ENCODE peak calls at places on chromosomes 11 and 22, in ten cellular contexts. One of them, this sample, is unnamed.

GRCh38 chr11:115247404-115247803 is 256.8 kb downstream of the CADM1 start:
- DNase-seq in stimulated activated CD8-positive, alpha-beta memory T cell treated with anti-CD3 and anti-CD28 coated beads, Interleukin-12 subunit alpha, Interleukin-12 subunit beta, amount 100 ng/mL, for 1 hour: no peak
- DNase-seq in cardiac fibroblast: no peak
- DNase-seq in uterus: no peak
- DNase-seq in activated CD8-positive, alpha-beta T cell treated with anti-CD3 and anti-CD28 coated beads, Interleukin-2, amount 10 ng/mL, durations not matched to agents 7 days and 5 days: no peak
- DNase-seq in COR-L47: no peak
- DNase-seq in heart right ventricle: no peak
- DNase-seq in activated T-cell treated with anti-CD3 and anti-CD28 coated beads for 1 hour: no peak
- DNase-seq in fibroblast of pulmonary artery: no peak
- DNase-seq in activated CD4-positive, alpha-beta T cell treated with anti-CD3 and anti-CD28 coated beads, Interleukin-2, amount 50 U/mL, for 1 hour: no peak
- DNase-seq in this sample: peak

GRCh38 chr11:77198440-77198849 is 70.4 kb downstream of the MYO7A start:
- DNase-seq in stimulated activated CD8-positive, alpha-beta memory T cell treated with anti-CD3 and anti-CD28 coated beads, Interleukin-12 subunit alpha, Interleukin-12 subunit beta, amount 100 ng/mL, for 1 hour: no peak
- DNase-seq in cardiac fibroblast: peak
- DNase-seq in uterus: peak
- DNase-seq in activated CD8-positive, alpha-beta T cell treated with anti-CD3 and anti-CD28 coated beads, Interleukin-2, amount 10 ng/mL, durations not matched to agents 7 days and 5 days: no peak
- DNase-seq in COR-L47: no peak
- DNase-seq in heart right ventricle: no peak
- DNase-seq in activated T-cell treated with anti-CD3 and anti-CD28 coated beads for 1 hour: no peak
- DNase-seq in fibroblast of pulmonary artery: peak
- DNase-seq in activated CD4-positive, alpha-beta T cell treated with anti-CD3 and anti-CD28 coated beads, Interleukin-2, amount 50 U/mL, for 1 hour: no peak
- DNase-seq in this sample: peak

GRCh38 chr11:130909650-130910049 is 6.6 kb downstream of the SNX19 start:
- DNase-seq in stimulated activated CD8-positive, alpha-beta memory T cell treated with anti-CD3 and anti-CD28 coated beads, Interleukin-12 subunit alpha, Interleukin-12 subunit beta, amount 100 ng/mL, for 1 hour: no peak
- DNase-seq in cardiac fibroblast: peak
- DNase-seq in uterus: no peak
- DNase-seq in activated CD8-positive, alpha-beta T cell treated with anti-CD3 and anti-CD28 coated beads, Interleukin-2, amount 10 ng/mL, durations not matched to agents 7 days and 5 days: no peak
- DNase-seq in COR-L47: no peak
- DNase-seq in heart right ventricle: no peak
- DNase-seq in activated T-cell treated with anti-CD3 and anti-CD28 coated beads for 1 hour: no peak
- DNase-seq in fibroblast of pulmonary artery: peak
- DNase-seq in activated CD4-positive, alpha-beta T cell treated with anti-CD3 and anti-CD28 coated beads, Interleukin-2, amount 50 U/mL, for 1 hour: no peak
- DNase-seq in this sample: peak

GRCh38 chr22:19877626-19878339 is 23.1 kb upstream of the GNB1L start:
- DNase-seq in stimulated activated CD8-positive, alpha-beta memory T cell treated with anti-CD3 and anti-CD28 coated beads, Interleukin-12 subunit alpha, Interleukin-12 subunit beta, amount 100 ng/mL, for 1 hour: no peak
- DNase-seq in cardiac fibroblast: peak
- DNase-seq in uterus: no peak
- DNase-seq in activated CD8-positive, alpha-beta T cell treated with anti-CD3 and anti-CD28 coated beads, Interleukin-2, amount 10 ng/mL, durations not matched to agents 7 days and 5 days: no peak
- DNase-seq in COR-L47: no peak
- DNase-seq in heart right ventricle: no peak
- DNase-seq in activated T-cell treated with anti-CD3 and anti-CD28 coated beads for 1 hour: no peak
- DNase-seq in fibroblast of pulmonary artery: no peak
- DNase-seq in activated CD4-positive, alpha-beta T cell treated with anti-CD3 and anti-CD28 coated beads, Interleukin-2, amount 50 U/mL, for 1 hour: no peak
- DNase-seq in this sample: no peak

GRCh38 chr22:50530280-50530856 is 556 bp upstream of the TYMP start:
- DNase-seq in stimulated activated CD8-positive, alpha-beta memory T cell treated with anti-CD3 and anti-CD28 coated beads, Interleukin-12 subunit alpha, Interleukin-12 subunit beta, amount 100 ng/mL, for 1 hour: no peak
- DNase-seq in cardiac fibroblast: peak
- DNase-seq in uterus: peak
- DNase-seq in activated CD8-positive, alpha-beta T cell treated with anti-CD3 and anti-CD28 coated beads, Interleukin-2, amount 10 ng/mL, durations not matched to agents 7 days and 5 days: peak
- DNase-seq in COR-L47: no peak
- DNase-seq in heart right ventricle: peak
- DNase-seq in activated T-cell treated with anti-CD3 and anti-CD28 coated beads for 1 hour: peak
- DNase-seq in fibroblast of pulmonary artery: peak
- DNase-seq in activated CD4-positive, alpha-beta T cell treated with anti-CD3 and anti-CD28 coated beads, Interleukin-2, amount 50 U/mL, for 1 hour: no peak
- DNase-seq in this sample: peak

GRCh38 chr22:39177456-39177775 is 24.9 kb upstream of the CBX7 start:
- DNase-seq in stimulated activated CD8-positive, alpha-beta memory T cell treated with anti-CD3 and anti-CD28 coated beads, Interleukin-12 subunit alpha, Interleukin-12 subunit beta, amount 100 ng/mL, for 1 hour: no peak
- DNase-seq in cardiac fibroblast: peak
- DNase-seq in uterus: no peak
- DNase-seq in activated CD8-positive, alpha-beta T cell treated with anti-CD3 and anti-CD28 coated beads, Interleukin-2, amount 10 ng/mL, durations not matched to agents 7 days and 5 days: peak
- DNase-seq in COR-L47: no peak
- DNase-seq in heart right ventricle: no peak
- DNase-seq in activated T-cell treated with anti-CD3 and anti-CD28 coated beads for 1 hour: no peak
- DNase-seq in fibroblast of pulmonary artery: no peak
- DNase-seq in activated CD4-positive, alpha-beta T cell treated with anti-CD3 and anti-CD28 coated beads, Interleukin-2, amount 50 U/mL, for 1 hour: no peak
- DNase-seq in this sample: no peak

GRCh38 chr22:29674121-29674520 is 45.7 kb upstream of the CABP7 start:
- DNase-seq in stimulated activated CD8-positive, alpha-beta memory T cell treated with anti-CD3 and anti-CD28 coated beads, Interleukin-12 subunit alpha, Interleukin-12 subunit beta, amount 100 ng/mL, for 1 hour: no peak
- DNase-seq in cardiac fibroblast: no peak
- DNase-seq in uterus: no peak
- DNase-seq in activated CD8-positive, alpha-beta T cell treated with anti-CD3 and anti-CD28 coated beads, Interleukin-2, amount 10 ng/mL, durations not matched to agents 7 days and 5 days: no peak
- DNase-seq in COR-L47: no peak
- DNase-seq in heart right ventricle: no peak
- DNase-seq in activated T-cell treated with anti-CD3 and anti-CD28 coated beads for 1 hour: no peak
- DNase-seq in fibroblast of pulmonary artery: no peak
- DNase-seq in activated CD4-positive, alpha-beta T cell treated with anti-CD3 and anti-CD28 coated beads, Interleukin-2, amount 50 U/mL, for 1 hour: no peak
- DNase-seq in this sample: no peak

GRCh38 chr22:31637938-31638618 is 23.9 kb downstream of the PISD start:
- DNase-seq in stimulated activated CD8-positive, alpha-beta memory T cell treated with anti-CD3 and anti-CD28 coated beads, Interleukin-12 subunit alpha, Interleukin-12 subunit beta, amount 100 ng/mL, for 1 hour: no peak
- DNase-seq in cardiac fibroblast: peak
- DNase-seq in uterus: no peak
- DNase-seq in activated CD8-positive, alpha-beta T cell treated with anti-CD3 and anti-CD28 coated beads, Interleukin-2, amount 10 ng/mL, durations not matched to agents 7 days and 5 days: peak
- DNase-seq in COR-L47: no peak
- DNase-seq in heart right ventricle: peak
- DNase-seq in activated T-cell treated with anti-CD3 and anti-CD28 coated beads for 1 hour: no peak
- DNase-seq in fibroblast of pulmonary artery: peak
- DNase-seq in activated CD4-positive, alpha-beta T cell treated with anti-CD3 and anti-CD28 coated beads, Interleukin-2, amount 50 U/mL, for 1 hour: no peak
- DNase-seq in this sample: peak

GRCh38 chr11:64276653-64277431 is 7.6 kb downstream of the BAD start:
- DNase-seq in stimulated activated CD8-positive, alpha-beta memory T cell treated with anti-CD3 and anti-CD28 coated beads, Interleukin-12 subunit alpha, Interleukin-12 subunit beta, amount 100 ng/mL, for 1 hour: no peak
- DNase-seq in cardiac fibroblast: peak
- DNase-seq in uterus: no peak
- DNase-seq in activated CD8-positive, alpha-beta T cell treated with anti-CD3 and anti-CD28 coated beads, Interleukin-2, amount 10 ng/mL, durations not matched to agents 7 days and 5 days: no peak
- DNase-seq in COR-L47: no peak
- DNase-seq in heart right ventricle: no peak
- DNase-seq in activated T-cell treated with anti-CD3 and anti-CD28 coated beads for 1 hour: no peak
- DNase-seq in fibroblast of pulmonary artery: no peak
- DNase-seq in activated CD4-positive, alpha-beta T cell treated with anti-CD3 and anti-CD28 coated beads, Interleukin-2, amount 50 U/mL, for 1 hour: no peak
- DNase-seq in this sample: no peak

This sample was measured in kidney tubule cell.